ENCODE peak calls at places on chromosomes 1 and 21, in ten cellular contexts. Y is PC-3; W is nephron progenitor cell; E is right atrium auricular region; K is body of pancreas; B is activated CD8-positive, alpha-beta T cell treated with anti-CD3 and anti-CD28 coated beads for 36 hours; D is H1; N is omental fat pad; U is GM23338; R is psoas muscle. T is an unnamed sample.

GRCh38 chr21:38925923-38926322 is 120.2 kb downstream of the ETS2 start:
- DNase-seq in Y (peak; percentile 87), W (no peak), E (peak; percentile 85), K (peak; percentile 36), B (no peak), D (no peak), N (no peak), U (no peak), R (peak; percentile 73), T (no peak)

GRCh38 chr1:103459385-103459784 is 66.1 kb upstream of the RNPC3 start:
- DNase-seq in Y (peak; percentile 12), W (no peak), E (no peak), K (no peak), B (no peak), D (no peak), N (no peak), U (no peak), R (no peak), T (no peak)

GRCh38 chr1:14095001-14095400 is 395.0 kb downstream of the PRDM2 start:
- DNase-seq in Y (peak; percentile 63), W (no peak), E (no peak), K (peak; percentile 12), B (no peak), D (no peak), N (no peak), U (peak; percentile 81), R (no peak), T (no peak)

GRCh38 chr21:26449161-26449560 is 123.9 kb downstream of the CYYR1 start:
- DNase-seq in Y (no peak), W (no peak), E (no peak), K (no peak), B (no peak), D (no peak), N (no peak), U (no peak), R (no peak), T (no peak)

GRCh38 chr1:230575886-230576477 is 66.3 kb upstream of the COG2 start:
- DNase-seq in Y (no peak), W (no peak), E (no peak), K (no peak), B (no peak), D (no peak), N (no peak), U (no peak), R (no peak), T (no peak)

GRCh38 chr1:213982814-213983588 is 4.8 kb upstream of the PROX1 start:
- DNase-seq in Y (no peak), W (peak; percentile 78), E (no peak), K (peak; percentile 58), B (no peak), D (peak; percentile 81), N (no peak), U (peak; percentile 84), R (no peak), T (no peak)

GRCh38 chr1:63362578-63362977 is 4.8 kb upstream of the ALG6 start:
- DNase-seq in Y (no peak), W (no peak), E (no peak), K (no peak), B (no peak), D (no peak), N (no peak), U (peak; percentile 11), R (no peak), T (no peak)

GRCh38 chr1:231990388-231990787 is 363.8 kb downstream of the DISC1 start:
- DNase-seq in Y (no peak), W (no peak), E (peak; percentile 64), K (no peak), B (no peak), D (no peak), N (no peak), U (no peak), R (no peak), T (no peak)

GRCh38 chr1:159509440-159510222 is 26.2 kb downstream of the OR10J5 start:
- DNase-seq in Y (no peak), W (no peak), E (no peak), K (no peak), B (no peak), D (no peak), N (no peak), U (no peak), R (no peak), T (no peak)

GRCh38 chr1:206685256-206685748 is 597 bp downstream of the MAPKAPK2 start:
- DNase-seq in Y (peak; percentile 27), W (peak; percentile 57), E (no peak), K (peak; percentile 45), B (peak; percentile 65), D (no peak), N (no peak), U (peak; percentile 68), R (peak; percentile 58), T (peak; percentile 17)

GRCh38 chr1:205298191-205298994 is 23.2 kb downstream of the NUAK2 start:
- DNase-seq in Y (peak; percentile 97), W (peak; percentile 70), E (no peak), K (peak; percentile 51), B (no peak), D (peak; percentile 59), N (no peak), U (peak; percentile 81), R (no peak), T (no peak)

GRCh38 chr1:15578921-15579682 is 5.7 kb downstream of the AGMAT start:
- DNase-seq in Y (no peak), W (no peak), E (no peak), K (no peak), B (peak; percentile 67), D (no peak), N (no peak), U (no peak), R (no peak), T (no peak)

GRCh38 chr1:58434587-58434986 is 111.9 kb downstream of the OMA1 start:
- DNase-seq in Y (no peak), W (no peak), E (no peak), K (no peak), B (no peak), D (no peak), N (no peak), U (no peak), R (no peak), T (no peak)

GRCh38 chr1:7117599-7118281 is 332.5 kb downstream of the CAMTA1 start:
- DNase-seq in Y (no peak), W (peak; percentile 38), E (no peak), K (peak; percentile 13), B (no peak), D (peak; percentile 52), N (no peak), U (peak; percentile 87), R (peak; percentile 16), T (no peak)

GRCh38 chr1:6351480-6352137 is 42.0 kb downstream of the ACOT7 start:
- DNase-seq in Y (no peak), W (no peak), E (no peak), K (peak; percentile 81), B (no peak), D (no peak), N (no peak), U (no peak), R (peak; percentile 53), T (no peak)

GRCh38 chr1:67823645-67824044 is 9.6 kb downstream of the GNG12 start:
- DNase-seq in Y (no peak), W (no peak), E (no peak), K (no peak), B (no peak), D (no peak), N (no peak), U (no peak), R (no peak), T (no peak)

GRCh38 chr21:44875341-44875740 is 1.9 kb upstream of the PTTG1IP start:
- DNase-seq in Y (peak; percentile 51), W (no peak), E (no peak), K (no peak), B (no peak), D (no peak), N (no peak), U (no peak), R (no peak), T (no peak)
- TF ChIP-seq CTCF in Y (peak; percentile 46), W (no peak), E (peak; percentile 49), K (peak; percentile 4), B (no peak), D (no peak), N (no peak), U (no peak), R (no peak), T (no peak)

GRCh38 chr1:235835226-235835625 is 31.5 kb downstream of the LYST start:
- DNase-seq in Y (no peak), W (no peak), E (no peak), K (peak; percentile 69), B (no peak), D (no peak), N (no peak), U (no peak), R (peak; percentile 34), T (no peak)
- TF ChIP-seq CTCF in Y (no peak), W (no peak), E (peak; percentile 27), K (no peak), B (no peak), D (no peak), N (no peak), U (no peak), R (no peak), T (no peak)

GRCh38 chr1:51048670-51049069 is 53.4 kb upstream of the C1orf185 start:
- DNase-seq in Y (no peak), W (no peak), E (no peak), K (no peak), B (no peak), D (no peak), N (no peak), U (no peak), R (no peak), T (no peak)

GRCh38 chr1:51048021-51048420 is 54.0 kb upstream of the C1orf185 start:
- DNase-seq in Y (no peak), W (no peak), E (no peak), K (no peak), B (no peak), D (no peak), N (no peak), U (no peak), R (no peak), T (no peak)

GRCh38 chr1:51044199-51044598 is 57.8 kb upstream of the C1orf185 start:
- DNase-seq in Y (no peak), W (no peak), E (no peak), K (no peak), B (no peak), D (no peak), N (no peak), U (no peak), R (no peak), T (no peak)

GRCh38 chr1:51044834-51045233 is 57.2 kb upstream of the C1orf185 start:
- DNase-seq in Y (peak; percentile 50), W (no peak), E (no peak), K (no peak), B (no peak), D (no peak), N (no peak), U (no peak), R (no peak), T (no peak)
- TF ChIP-seq CTCF in Y (peak; percentile 58), W (no peak), E (peak; percentile 65), K (no peak), B (peak; percentile 37), D (no peak), N (no peak), U (no peak), R (peak; percentile 55), T (no peak)

DNA sequence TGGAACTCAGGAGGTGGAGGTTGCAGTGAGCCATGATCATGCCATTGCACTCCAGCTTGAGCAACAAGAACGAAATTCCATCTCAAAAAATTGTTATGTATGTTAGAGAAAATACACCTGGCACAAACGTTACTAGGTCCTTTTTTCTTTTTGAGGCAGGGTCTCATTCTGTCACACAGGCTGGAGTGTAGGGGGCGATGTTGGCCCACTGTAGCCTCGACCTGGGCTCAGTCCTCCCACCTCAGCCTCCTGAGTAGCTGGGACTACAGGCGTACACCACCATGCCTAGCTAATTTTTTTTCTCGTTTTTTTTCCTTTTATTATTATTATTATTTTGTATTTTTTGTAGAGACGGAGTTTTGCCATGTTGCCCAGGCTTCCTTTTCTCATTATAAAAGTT is 4.4 kb downstream of the HAX1 start:
- DNase-seq in Y (no peak), W (no peak), E (no peak), K (no peak), B (peak; percentile 49), D (peak; percentile 51), N (no peak), U (peak; percentile 52), R (no peak), T (no peak)
- TF ChIP-seq CTCF in Y (peak; percentile 45), W (peak; percentile 15), E (peak; percentile 32), K (no peak), B (peak; percentile 49), D (peak; percentile 56), N (no peak), U (peak; percentile 80), R (peak; percentile 7), T (peak; percentile 38)